ENCODE peak calls at places on chromosomes 6 and 20, in ten cellular contexts. D is BE2C; W is fibroblast of pulmonary artery; V is NCI-H1092; L is NCI-H1436; Z is NCI-H2081; O is fibroblast of lung; R is HCT116; Q is stimulated activated CD4-positive, alpha-beta T cell treated with anti-CD3 and anti-CD28 coated beads, Interleukin-4, amount 100 ng/mL, for 4 hours; J is WTC11. E is an unnamed sample.

GRCh38 chr20:41482647-41483552 is 116.3 kb upstream of the EMILIN3 start:
- DNase-seq in J (no peak), W (peak; percentile 76), L (no peak), Q (no peak), D (no peak), V (no peak), O (peak; percentile 73), R (no peak), Z (no peak), E (no peak)

GRCh38 chr6:43913388-43914271 is 143.6 kb downstream of the VEGFA start:
- DNase-seq in R (no peak), Q (no peak), Z (no peak), O (no peak), J (no peak), D (no peak), W (peak; percentile 37), L (no peak), V (no peak), E (no peak)

GRCh38 chr20:63097336-63097831 is 90.6 kb upstream of the BHLHE23 start:
- DNase-seq in L (no peak), J (peak; percentile 7), V (no peak), O (no peak), D (peak; percentile 4), W (no peak), Z (no peak), R (no peak), Q (no peak), E (no peak)

GRCh38 chr6:5085638-5086293 is 625 bp downstream of the PPP1R3G start:
- DNase-seq in O (peak; percentile 38), L (no peak), R (no peak), V (no peak), W (peak; percentile 48), Q (no peak), J (peak; percentile 63), Z (no peak), D (peak; percentile 49), E (peak; percentile 25)

GRCh38 chr6:99393366-99393697 is 663 bp downstream of the COQ3 start:
- DNase-seq in R (no peak), D (no peak), W (no peak), Q (no peak), Z (no peak), V (no peak), L (no peak), J (no peak), O (no peak), E (no peak)

GRCh38 chr20:49482621-49483017 is at the start of gene KCNB1:
- DNase-seq in R (no peak), Q (peak; percentile 25), L (no peak), J (peak; percentile 95), V (no peak), W (peak; percentile 45), Z (no peak), O (peak; percentile 34), D (no peak), E (peak; percentile 81)

GRCh38 chr20:56202493-56203077 is 45.9 kb upstream of the MC3R start:
- DNase-seq in R (no peak), J (no peak), L (no peak), V (no peak), Q (no peak), O (peak; percentile 17), W (peak; percentile 10), D (no peak), Z (no peak), E (no peak)

GRCh38 chr20:37359331-37359730 is 13.4 kb downstream of the SRC start:
- DNase-seq in R (no peak), V (no peak), J (no peak), L (no peak), Z (no peak), D (no peak), W (no peak), O (no peak), Q (no peak), E (no peak)

GRCh38 chr20:34322267-34323105 is 19.3 kb upstream of the AHCY start:
- DNase-seq in Q (no peak), Z (no peak), O (no peak), D (no peak), W (no peak), R (no peak), L (no peak), J (no peak), V (peak; percentile 31), E (no peak)

GRCh38 chr20:35040090-35040489 is 52.5 kb downstream of the TRPC4AP start:
- DNase-seq in J (no peak), V (no peak), D (no peak), W (no peak), Q (no peak), Z (no peak), L (no peak), R (no peak), O (no peak), E (no peak)

GRCh38 chr6:20746805-20747204 is 212.5 kb downstream of the CDKAL1 start:
- DNase-seq in W (no peak), L (no peak), R (no peak), J (no peak), O (no peak), D (no peak), V (no peak), Z (no peak), Q (no peak), E (no peak)

GRCh38 chr20:12511499-12511898 is 497.3 kb upstream of the SPTLC3 start:
- DNase-seq in L (no peak), D (no peak), Q (no peak), O (no peak), V (no peak), W (no peak), R (no peak), Z (no peak), J (no peak), E (no peak)

GRCh38 chr6:142152731-142153130 is 5.7 kb downstream of the VTA1 start:
- DNase-seq in W (peak; percentile 54), O (peak; percentile 60), Q (no peak), V (no peak), L (no peak), Z (no peak), R (no peak), D (no peak), J (no peak), E (no peak)

GRCh38 chr6:122207794-122208193 is 191.7 kb upstream of the HSF2 start:
- DNase-seq in R (no peak), Q (no peak), V (no peak), Z (no peak), J (no peak), O (peak; percentile 2), D (no peak), W (peak; percentile 2), L (no peak), E (no peak)

GRCh38 chr6:161151660-161152526 is 122.0 kb downstream of the AGPAT4 start:
- DNase-seq in V (no peak), L (no peak), D (no peak), Z (no peak), Q (no peak), R (no peak), J (no peak), O (no peak), W (no peak), E (no peak)

GRCh38 chr6:47456536-47456975 is 21.0 kb upstream of the CD2AP start:
- DNase-seq in J (no peak), W (no peak), R (no peak), Q (no peak), D (no peak), V (no peak), L (no peak), Z (peak; percentile 88), O (no peak), E (no peak)

E was measured in NT2/D1.